ENCODE peak calls at places on chromosomes 13 and 19, in five cellular contexts. Q is neuronal stem cell, T is H9, O is mesenchymal stem cell, Y is H1. J is an unnamed sample.
A peak's percentile ranks its signal among the peaks of the same experiment; 100 is the strongest.

GRCh38 chr13:27406178-27406939 is 18.1 kb upstream of the GTF3A start:
- DNase-seq in O (peak; percentile 55), Q (no peak), T (no peak), Y (no peak), J (peak; percentile 43)

GRCh38 chr19:29510701-29511265 is 15.0 kb upstream of the VSTM2B start:
- DNase-seq in O (no peak), Y (no peak), Q (no peak), T (no peak), J (no peak)

GRCh38 chr19:28351761-28352160 is 861.2 kb downstream of the UQCRFS1 start:
- DNase-seq in T (no peak), Y (no peak), O (no peak), Q (no peak), J (no peak)

GRCh38 chr13:30034448-30034795 is 184.0 kb upstream of the UBL3 start:
- DNase-seq in Y (no peak), T (no peak), O (no peak), Q (no peak), J (no peak)

GRCh38 chr13:113630296-113630695 is 27.7 kb downstream of the ATP4B start:
- DNase-seq in T (no peak), O (no peak), Q (no peak), Y (no peak), J (no peak)

GRCh38 chr13:42218576-42218975 is 53.4 kb upstream of the AKAP11 start:
- DNase-seq in O (no peak), Y (no peak), Q (no peak), T (no peak), J (no peak)

GRCh38 chr13:46274094-46274698 is 62.5 kb downstream of the LRRC63 start:
- DNase-seq in O (no peak), Q (no peak), T (no peak), Y (no peak), J (no peak)

GRCh38 chr13:101919541-101920306 is 467.2 kb downstream of the ITGBL1 start:
- DNase-seq in Y (no peak), O (peak; percentile 42), Q (peak; percentile 56), T (peak; percentile 73), J (no peak)

GRCh38 chr13:76223565-76223964 is 587.4 kb downstream of the LMO7 start:
- DNase-seq in Y (no peak), Q (no peak), O (no peak), T (peak; percentile 33), J (no peak)

GRCh38 chr19:16377521-16377920 is 52.9 kb downstream of the KLF2 start:
- DNase-seq in T (peak; percentile 20), O (no peak), Y (no peak), Q (no peak), J (no peak)

GRCh38 chr19:29622191-29623070 is 16.3 kb downstream of the POP4 start:
- DNase-seq in Y (no peak), T (peak; percentile 62), Q (no peak), O (peak; percentile 51), J (peak; percentile 77)

GRCh38 chr19:5971714-5972354 is 6.1 kb downstream of the RANBP3 start:
- DNase-seq in O (no peak), Y (no peak), Q (no peak), T (no peak), J (no peak)

GRCh38 chr13:51895906-51896888 is 34.4 kb downstream of the CCDC70 start:
- DNase-seq in O (peak; percentile 64), Y (peak; percentile 51), Q (peak; percentile 26), T (peak; percentile 68), J (peak; percentile 69)

GRCh38 chr19:33660426-33661160 is 38.8 kb downstream of the CHST8 start:
- DNase-seq in O (no peak), T (no peak), Y (no peak), Q (no peak), J (no peak)
- H3K14ac ChIP-seq in O (no peak overlapping the region), T (no peak overlapping the region), Y (no peak overlapping the region), Q (no peak overlapping the region), J (no peak overlapping the region)

GRCh38 chr19:947707-948533 is 22.1 kb downstream of the ARID3A start:
- DNase-seq in Y (no peak), O (no peak), T (no peak), Q (no peak), J (peak; percentile 63)

GRCh38 chr19:945401-946252 is 19.8 kb downstream of the ARID3A start:
- DNase-seq in Y (no peak), T (no peak), O (no peak), Q (no peak), J (no peak)

GRCh38 chr19:944663-945241 is 18.9 kb downstream of the ARID3A start:
- DNase-seq in O (no peak), T (no peak), Y (no peak), Q (no peak), J (no peak)

GRCh38 chr19:948842-949496 is 23.1 kb downstream of the ARID3A start:
- DNase-seq in O (no peak), T (no peak), Y (no peak), Q (no peak), J (no peak)

GRCh38 chr19:947090-947706 is 21.4 kb downstream of the ARID3A start:
- DNase-seq in O (no peak), T (no peak), Q (no peak), Y (no peak), J (no peak)
- H3K4me2 ChIP-seq in O (no peak overlapping the region), T (no peak overlapping the region), Q (no peak overlapping the region), Y (no peak overlapping the region), J (no peak overlapping the region)

GRCh38 chr19:36125557-36125956 is 10.3 kb downstream of the TBCB start:
- DNase-seq in Y (no peak), T (no peak), Q (no peak), O (no peak), J (no peak)

GRCh38 chr19:36128392-36128736 is 11.5 kb upstream of the CAPNS1 start:
- DNase-seq in Q (no peak), O (no peak), Y (no peak), T (peak; percentile 57), J (no peak)
- H2BK12ac ChIP-seq in Q (no peak overlapping the region), O (no peak overlapping the region), Y (no peak overlapping the region), T (no peak overlapping the region), J (no peak overlapping the region)

GRCh38 chr13:110450016-110450900 is 111.3 kb downstream of the RAB20 start:
- DNase-seq in O (no peak), Y (no peak), Q (no peak), T (no peak), J (no peak)

GRCh38 chr13:110447801-110448200 is 113.7 kb downstream of the RAB20 start:
- DNase-seq in Q (no peak), T (no peak), Y (no peak), O (no peak), J (peak; percentile 54)

GRCh38 chr13:110448230-110448629 is 113.3 kb downstream of the RAB20 start:
- DNase-seq in T (no peak), Y (no peak), Q (no peak), O (peak; percentile 71), J (peak; percentile 96)

GRCh38 chr13:110449225-110450015 is 112.1 kb downstream of the RAB20 start:
- DNase-seq in Y (no peak), O (no peak), T (no peak), Q (no peak), J (no peak)

DNA sequence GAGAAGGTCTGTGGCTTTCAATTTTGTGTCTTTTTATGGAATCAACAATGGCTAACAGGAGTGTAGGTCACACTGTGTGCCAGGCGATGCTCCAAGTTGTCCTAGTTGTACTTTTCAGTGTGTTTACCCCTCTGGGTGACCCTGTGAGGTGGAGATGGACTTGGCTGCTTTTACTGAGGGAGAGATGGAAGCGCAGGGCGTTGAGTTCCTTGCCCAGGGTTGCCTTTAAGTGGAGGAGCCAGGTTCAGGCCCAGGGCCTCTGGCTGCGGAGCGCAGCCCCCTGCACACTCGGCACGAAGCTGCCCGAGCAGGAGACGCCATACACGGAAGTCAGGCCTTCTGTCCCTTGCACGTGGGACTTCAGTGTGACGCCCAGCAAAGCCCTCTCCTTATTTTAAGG is 112.8 kb downstream of the RAB20 start:
- DNase-seq in T (no peak), O (no peak), Q (no peak), Y (no peak), J (no peak)
- H3K14ac ChIP-seq in T (no peak overlapping the region), O (peak overlapping the region; percentile 36), Q (no peak overlapping the region), Y (no peak overlapping the region), J (peak overlapping the region; percentile 75)

GRCh38 chr19:46413262-46414031 is at the start of gene CCDC8:
- DNase-seq in O (peak; percentile 97), Y (peak; percentile 86), Q (peak; percentile 91), T (peak; percentile 97), J (peak; percentile 15)

GRCh38 chr19:46412034-46412982 is 1.1 kb downstream of the CCDC8 start:
- DNase-seq in O (no peak), Q (no peak), T (peak; percentile 42), Y (no peak), J (no peak)

GRCh38 chr19:46420056-46420455 is 6.7 kb upstream of the CCDC8 start:
- DNase-seq in O (no peak), T (no peak), Q (no peak), Y (no peak), J (no peak)

GRCh38 chr19:46412983-46413261 is 442 bp downstream of the CCDC8 start:
- DNase-seq in T (no peak), Q (no peak), Y (no peak), O (no peak), J (no peak)

DNA sequence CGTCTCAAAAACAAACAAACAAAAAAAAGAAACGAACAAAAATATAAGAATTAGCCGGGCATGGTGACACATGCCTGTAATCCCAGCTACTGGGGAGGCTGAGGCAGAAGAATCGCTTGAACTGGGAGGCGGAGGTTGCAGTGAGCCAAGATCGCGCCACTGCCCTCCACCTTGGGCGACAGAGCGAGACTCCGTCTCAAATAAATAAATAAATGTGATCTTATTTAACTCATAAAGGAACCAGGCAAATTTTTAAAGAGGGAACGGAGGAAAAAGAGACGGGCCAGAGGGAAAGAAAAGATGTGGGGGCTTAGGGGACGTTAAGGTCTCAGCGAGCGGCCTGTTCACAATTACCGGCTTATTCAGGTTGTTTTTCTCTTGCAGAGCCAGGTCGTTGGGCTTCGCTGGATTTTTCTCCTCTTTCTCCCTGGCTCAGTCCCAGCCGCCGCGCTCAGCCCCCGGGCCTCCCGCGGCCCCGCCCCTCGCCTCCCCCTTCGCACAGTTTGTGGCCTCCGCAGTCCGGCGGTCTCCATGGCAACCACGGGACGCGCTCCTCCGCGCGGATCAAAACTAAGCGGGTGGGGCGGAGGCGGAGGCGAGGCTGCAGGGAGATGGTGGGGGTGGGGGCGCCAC is 2.8 kb upstream of the CCDC8 start:
- DNase-seq in T (peak; percentile 95), O (peak; percentile 91), Q (peak; percentile 95), Y (no peak), J (peak; percentile 65)
- H3K4me2 ChIP-seq in T (peak overlapping the region; percentile 17), O (peak overlapping the region; percentile 86), Q (peak overlapping the region; percentile 63), Y (peak overlapping the region; percentile 78), J (peak overlapping the region; percentile 59)